ENCODE peak calls at places on chromosome 4, in ten cellular contexts. Z, Y, F, K, V, O, Q, A, M and J are unnamed samples.

GRCh38 chr4:180999217-180999616 is 1244.0 kb upstream of the TENM3 start:
- DNase-seq in Z (no peak), Y (no peak), F (no peak), K (no peak), V (no peak), O (no peak), Q (no peak), A (no peak), M (peak), J (no peak)

GRCh38 chr4:181854142-181854541 is 389.1 kb upstream of the TENM3 start:
- DNase-seq in Z (no peak), Y (no peak), F (no peak), K (no peak), V (no peak), O (no peak), Q (peak), A (no peak), M (no peak), J (no peak)

GRCh38 chr4:113467581-113467980 is 294.0 kb downstream of the CAMK2D start:
- DNase-seq in Z (no peak), Y (peak), F (no peak), K (no peak), V (no peak), O (no peak), Q (peak), A (peak), M (no peak), J (no peak)

GRCh38 chr4:997375-998071 is 4.3 kb upstream of the SLC26A1 start:
- DNase-seq in Z (no peak), Y (no peak), F (no peak), K (no peak), V (no peak), O (no peak), Q (no peak), A (peak), M (no peak), J (no peak)

GRCh38 chr4:6727081-6727942 is 11.3 kb downstream of the BLOC1S4 start:
- DNase-seq in Z (no peak), Y (peak), F (no peak), K (peak), V (no peak), O (no peak), Q (no peak), A (no peak), M (no peak), J (no peak)

GRCh38 chr4:105887508-105887907 is 7.8 kb upstream of the NPNT start:
- DNase-seq in Z (no peak), Y (no peak), F (no peak), K (no peak), V (no peak), O (no peak), Q (no peak), A (no peak), M (no peak), J (no peak)

GRCh38 chr4:38365748-38366310 is 298.2 kb upstream of the KLF3 start:
- DNase-seq in Z (no peak), Y (no peak), F (no peak), K (no peak), V (no peak), O (no peak), Q (no peak), A (no peak), M (peak), J (no peak)

GRCh38 chr4:13950491-13950890 is 323.0 kb upstream of the BOD1L1 start:
- DNase-seq in Z (no peak), Y (no peak), F (no peak), K (no peak), V (no peak), O (no peak), Q (no peak), A (no peak), M (no peak), J (no peak)

GRCh38 chr4:180640193-180640592 is 1603.0 kb upstream of the TENM3 start:
- DNase-seq in Z (no peak), Y (no peak), F (no peak), K (no peak), V (no peak), O (no peak), Q (no peak), A (no peak), M (no peak), J (no peak)